ENCODE peak calls at places on chromosomes 2 and 18, in eight cellular contexts. One of them, this sample, is unnamed.

GRCh38 chr2:199458017-199458805 is 472 bp upstream of the SATB2 start:
- DNase-seq in OCI-LY7: peak; percentile 83
- DNase-seq in body of pancreas: no peak
- DNase-seq in psoas muscle: no peak
- DNase-seq in CD8-positive, alpha-beta memory T cell: no peak
- DNase-seq in right lobe of liver: peak; percentile 55
- DNase-seq in ovary: no peak
- DNase-seq in small intestine: no peak
- DNase-seq in this sample: no peak

GRCh38 chr2:157592983-157593382 is 35.7 kb downstream of the ACVR1C start:
- DNase-seq in OCI-LY7: peak; percentile 35
- DNase-seq in body of pancreas: no peak
- DNase-seq in psoas muscle: no peak
- DNase-seq in CD8-positive, alpha-beta memory T cell: no peak
- DNase-seq in right lobe of liver: no peak
- DNase-seq in ovary: no peak
- DNase-seq in small intestine: no peak
- DNase-seq in this sample: no peak

GRCh38 chr2:95356821-95357700 is 45.4 kb upstream of the FAHD2A start:
- DNase-seq in OCI-LY7: no peak
- DNase-seq in body of pancreas: no peak
- DNase-seq in psoas muscle: no peak
- DNase-seq in CD8-positive, alpha-beta memory T cell: no peak
- DNase-seq in right lobe of liver: peak; percentile 28
- DNase-seq in ovary: no peak
- DNase-seq in small intestine: no peak
- DNase-seq in this sample: no peak

GRCh38 chr2:164430166-164430783 is 191.0 kb downstream of the GRB14 start:
- DNase-seq in OCI-LY7: peak; percentile 19
- DNase-seq in body of pancreas: peak; percentile 20
- DNase-seq in psoas muscle: no peak
- DNase-seq in CD8-positive, alpha-beta memory T cell: no peak
- DNase-seq in right lobe of liver: no peak
- DNase-seq in ovary: no peak
- DNase-seq in small intestine: peak; percentile 24
- DNase-seq in this sample: no peak

GRCh38 chr2:17539993-17540812 is at the start of gene VSNL1:
- DNase-seq in OCI-LY7: no peak
- DNase-seq in body of pancreas: peak; percentile 91
- DNase-seq in psoas muscle: peak; percentile 63
- DNase-seq in CD8-positive, alpha-beta memory T cell: no peak
- DNase-seq in right lobe of liver: peak; percentile 94
- DNase-seq in ovary: peak; percentile 91
- DNase-seq in small intestine: no peak
- DNase-seq in this sample: peak; percentile 87

GRCh38 chr2:160472839-160473251 is 20.8 kb downstream of the RBMS1 start:
- DNase-seq in OCI-LY7: no peak
- DNase-seq in body of pancreas: no peak
- DNase-seq in psoas muscle: no peak
- DNase-seq in CD8-positive, alpha-beta memory T cell: no peak
- DNase-seq in right lobe of liver: no peak
- DNase-seq in ovary: no peak
- DNase-seq in small intestine: no peak
- DNase-seq in this sample: no peak

GRCh38 chr2:177830881-177831386 is 241.6 kb downstream of the PDE11A start:
- DNase-seq in OCI-LY7: no peak
- DNase-seq in body of pancreas: no peak
- DNase-seq in psoas muscle: no peak
- DNase-seq in CD8-positive, alpha-beta memory T cell: no peak
- DNase-seq in right lobe of liver: no peak
- DNase-seq in ovary: no peak
- DNase-seq in small intestine: no peak
- DNase-seq in this sample: no peak

GRCh38 chr2:96959406-96960110 is 26.8 kb downstream of the FAM178B start:
- DNase-seq in OCI-LY7: no peak
- DNase-seq in body of pancreas: no peak
- DNase-seq in psoas muscle: no peak
- DNase-seq in CD8-positive, alpha-beta memory T cell: no peak
- DNase-seq in right lobe of liver: peak; percentile 35
- DNase-seq in ovary: no peak
- DNase-seq in small intestine: no peak
- DNase-seq in this sample: no peak

GRCh38 chr18:56517761-56518160 is 120.6 kb downstream of the TXNL1 start:
- DNase-seq in OCI-LY7: no peak
- DNase-seq in body of pancreas: no peak
- DNase-seq in psoas muscle: no peak
- DNase-seq in CD8-positive, alpha-beta memory T cell: no peak
- DNase-seq in right lobe of liver: no peak
- DNase-seq in ovary: no peak
- DNase-seq in small intestine: no peak
- DNase-seq in this sample: no peak

GRCh38 chr18:7789853-7790552 is 222.9 kb downstream of the PTPRM start:
- DNase-seq in OCI-LY7: no peak
- DNase-seq in body of pancreas: no peak
- DNase-seq in psoas muscle: no peak
- DNase-seq in CD8-positive, alpha-beta memory T cell: no peak
- DNase-seq in right lobe of liver: no peak
- DNase-seq in ovary: no peak
- DNase-seq in small intestine: peak; percentile 40
- DNase-seq in this sample: peak; percentile 30

GRCh38 chr18:48852292-48852691 is 98.5 kb downstream of the SMAD7 start:
- DNase-seq in OCI-LY7: no peak
- DNase-seq in body of pancreas: no peak
- DNase-seq in psoas muscle: no peak
- DNase-seq in CD8-positive, alpha-beta memory T cell: no peak
- DNase-seq in right lobe of liver: no peak
- DNase-seq in ovary: no peak
- DNase-seq in small intestine: no peak
- DNase-seq in this sample: no peak

GRCh38 chr2:36789181-36789804 is 92.8 kb downstream of the VIT start:
- DNase-seq in OCI-LY7: peak; percentile 10
- DNase-seq in body of pancreas: no peak
- DNase-seq in psoas muscle: no peak
- DNase-seq in CD8-positive, alpha-beta memory T cell: no peak
- DNase-seq in right lobe of liver: no peak
- DNase-seq in ovary: no peak
- DNase-seq in small intestine: no peak
- DNase-seq in this sample: no peak

GRCh38 chr2:101151141-101151858 is at the start of gene TBC1D8:
- DNase-seq in OCI-LY7: peak; percentile 37
- DNase-seq in body of pancreas: peak; percentile 90
- DNase-seq in psoas muscle: peak; percentile 91
- DNase-seq in CD8-positive, alpha-beta memory T cell: peak; percentile 73
- DNase-seq in right lobe of liver: peak; percentile 94
- DNase-seq in ovary: peak; percentile 92
- DNase-seq in small intestine: peak; percentile 87
- DNase-seq in this sample: peak; percentile 41

GRCh38 chr2:101152195-101153076 is 1.3 kb upstream of the TBC1D8 start:
- DNase-seq in OCI-LY7: peak; percentile 33
- DNase-seq in body of pancreas: peak; percentile 45
- DNase-seq in psoas muscle: peak; percentile 34
- DNase-seq in CD8-positive, alpha-beta memory T cell: no peak
- DNase-seq in right lobe of liver: no peak
- DNase-seq in ovary: peak; percentile 33
- DNase-seq in small intestine: peak; percentile 78
- DNase-seq in this sample: no peak

GRCh38 chr2:101153077-101153707 is 2.0 kb upstream of the TBC1D8 start:
- DNase-seq in OCI-LY7: no peak
- DNase-seq in body of pancreas: no peak
- DNase-seq in psoas muscle: no peak
- DNase-seq in CD8-positive, alpha-beta memory T cell: no peak
- DNase-seq in right lobe of liver: no peak
- DNase-seq in ovary: no peak
- DNase-seq in small intestine: no peak
- DNase-seq in this sample: no peak

GRCh38 chr2:101150306-101151140 is 659 bp downstream of the TBC1D8 start:
- DNase-seq in OCI-LY7: no peak
- DNase-seq in body of pancreas: peak; percentile 58
- DNase-seq in psoas muscle: peak; percentile 39
- DNase-seq in CD8-positive, alpha-beta memory T cell: no peak
- DNase-seq in right lobe of liver: peak; percentile 72
- DNase-seq in ovary: peak; percentile 29
- DNase-seq in small intestine: peak; percentile 35
- DNase-seq in this sample: no peak

GRCh38 chr2:101151859-101152194 is 645 bp upstream of the TBC1D8 start:
- DNase-seq in OCI-LY7: no peak
- DNase-seq in body of pancreas: no peak
- DNase-seq in psoas muscle: no peak
- DNase-seq in CD8-positive, alpha-beta memory T cell: no peak
- DNase-seq in right lobe of liver: no peak
- DNase-seq in ovary: peak; percentile 17
- DNase-seq in small intestine: peak; percentile 38
- DNase-seq in this sample: no peak
- H3K27ac ChIP-seq in OCI-LY7: no peak overlapping the region
- H3K27ac ChIP-seq in body of pancreas: peak overlapping the region; percentile 84
- H3K27ac ChIP-seq in psoas muscle: peak overlapping the region; percentile 89
- H3K27ac ChIP-seq in CD8-positive, alpha-beta memory T cell: no peak overlapping the region
- H3K27ac ChIP-seq in right lobe of liver: peak overlapping the region; percentile 66
- H3K27ac ChIP-seq in ovary: peak overlapping the region; percentile 79
- H3K27ac ChIP-seq in small intestine: peak overlapping the region; percentile 90
- H3K27ac ChIP-seq in this sample: peak overlapping the region; percentile 44

DNA sequence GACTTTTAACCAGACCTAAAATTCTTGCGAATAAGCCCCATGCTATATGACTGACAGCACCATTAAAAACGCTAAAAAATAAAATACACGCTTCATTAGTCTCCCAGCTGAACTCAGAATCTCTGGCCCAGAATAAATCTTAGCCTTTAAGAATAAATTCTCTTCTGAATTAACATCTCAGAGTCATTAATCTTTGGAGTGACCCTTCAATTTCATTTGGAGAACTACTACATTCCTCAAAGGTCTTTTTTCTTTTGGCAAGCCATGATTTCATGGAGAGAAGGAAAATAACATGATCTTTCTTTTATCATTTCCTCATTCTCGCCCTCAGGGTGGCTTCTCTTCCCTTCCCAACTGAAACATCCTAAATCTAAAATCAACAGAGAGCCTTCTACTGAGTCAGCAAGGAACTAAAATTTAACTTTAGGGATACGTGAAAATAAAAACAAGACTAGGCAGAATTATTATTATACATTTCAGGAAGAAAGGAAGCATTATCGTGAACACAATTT is 259.0 kb downstream of the AFF3 start:
- DNase-seq in OCI-LY7: no peak
- DNase-seq in body of pancreas: no peak
- DNase-seq in psoas muscle: no peak
- DNase-seq in CD8-positive, alpha-beta memory T cell: no peak
- DNase-seq in right lobe of liver: no peak
- DNase-seq in ovary: no peak
- DNase-seq in small intestine: no peak
- DNase-seq in this sample: no peak
- H3K4me1 ChIP-seq in OCI-LY7: peaks cover 53% of the 10 kb centered on the region
- H3K4me1 ChIP-seq in body of pancreas: peaks cover 9% of the 10 kb centered on the region
- H3K4me1 ChIP-seq in psoas muscle: no peaks in the 10 kb centered on the region
- H3K4me1 ChIP-seq in CD8-positive, alpha-beta memory T cell: no peaks in the 10 kb centered on the region
- H3K4me1 ChIP-seq in right lobe of liver: no peaks in the 10 kb centered on the region
- H3K4me1 ChIP-seq in ovary: peaks cover 8% of the 10 kb centered on the region
- H3K4me1 ChIP-seq in small intestine: no peaks in the 10 kb centered on the region
- H3K4me1 ChIP-seq in this sample: peaks cover 8% of the 10 kb centered on the region

GRCh38 chr2:224970311-224970710 is 72.0 kb downstream of the DOCK10 start:
- DNase-seq in OCI-LY7: no peak
- DNase-seq in body of pancreas: no peak
- DNase-seq in psoas muscle: no peak
- DNase-seq in CD8-positive, alpha-beta memory T cell: no peak
- DNase-seq in right lobe of liver: no peak
- DNase-seq in ovary: no peak
- DNase-seq in small intestine: no peak
- DNase-seq in this sample: no peak
- H3K27ac ChIP-seq in OCI-LY7: no peak overlapping the region
- H3K27ac ChIP-seq in body of pancreas: no peak overlapping the region
- H3K27ac ChIP-seq in psoas muscle: no peak overlapping the region
- H3K27ac ChIP-seq in CD8-positive, alpha-beta memory T cell: no peak overlapping the region
- H3K27ac ChIP-seq in right lobe of liver: no peak overlapping the region
- H3K27ac ChIP-seq in ovary: no peak overlapping the region
- H3K27ac ChIP-seq in small intestine: no peak overlapping the region
- H3K27ac ChIP-seq in this sample: no peak overlapping the region

DNA sequence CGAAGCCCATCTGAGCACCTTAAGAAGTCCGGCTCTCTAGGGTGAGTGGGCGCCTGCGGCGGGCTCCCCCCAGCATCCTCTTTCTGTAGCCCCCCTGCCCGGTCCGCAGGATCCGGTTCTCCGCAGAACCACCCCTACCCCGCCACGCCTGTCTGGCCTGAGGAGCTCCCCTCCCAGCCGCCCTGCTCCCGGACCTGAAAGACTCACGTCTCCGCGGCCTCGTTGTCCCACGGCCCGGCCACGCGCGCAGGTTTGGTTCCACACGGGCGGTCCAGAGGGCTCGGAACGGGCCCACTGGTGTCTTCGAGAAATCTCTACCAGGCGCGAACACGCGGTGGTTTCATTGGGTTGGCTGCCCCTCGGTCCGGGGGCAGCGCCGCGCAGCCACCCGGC is 237 bp downstream of the SLC39A6 start:
- DNase-seq in OCI-LY7: no peak
- DNase-seq in body of pancreas: no peak
- DNase-seq in psoas muscle: no peak
- DNase-seq in CD8-positive, alpha-beta memory T cell: no peak
- DNase-seq in right lobe of liver: no peak
- DNase-seq in ovary: no peak
- DNase-seq in small intestine: no peak
- DNase-seq in this sample: no peak
- H3K4me1 ChIP-seq in OCI-LY7: peaks cover 21% of the 10 kb centered on the region
- H3K4me1 ChIP-seq in body of pancreas: peaks cover 33% of the 10 kb centered on the region
- H3K4me1 ChIP-seq in psoas muscle: peaks cover 24% of the 10 kb centered on the region
- H3K4me1 ChIP-seq in CD8-positive, alpha-beta memory T cell: peaks cover 43% of the 10 kb centered on the region
- H3K4me1 ChIP-seq in right lobe of liver: no peaks in the 10 kb centered on the region
- H3K4me1 ChIP-seq in ovary: peaks cover 15% of the 10 kb centered on the region
- H3K4me1 ChIP-seq in small intestine: peaks cover 2% of the 10 kb centered on the region
- H3K4me1 ChIP-seq in this sample: peaks cover 5% of the 10 kb centered on the region

DNA sequence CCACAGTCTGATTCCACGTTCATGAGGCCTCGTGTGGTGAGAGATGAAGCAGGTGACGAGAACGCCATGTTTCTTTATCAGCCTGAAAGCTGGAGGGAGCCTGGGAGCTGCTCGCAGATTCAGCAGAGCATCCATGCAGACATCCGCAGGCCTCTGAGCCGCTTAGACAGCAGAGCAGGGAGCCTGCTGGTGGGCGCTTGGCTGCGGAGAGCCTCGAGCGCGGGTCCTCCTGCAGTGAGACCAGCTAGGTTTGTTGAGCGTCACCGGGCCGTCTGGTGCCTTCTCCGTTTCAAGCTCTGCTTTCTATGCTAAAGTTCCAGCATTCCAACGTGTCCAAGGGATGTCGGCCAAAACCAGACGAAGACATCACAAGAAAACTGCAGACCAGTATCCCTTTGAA is 27.6 kb downstream of the CTDP1 start:
- DNase-seq in OCI-LY7: no peak
- DNase-seq in body of pancreas: no peak
- DNase-seq in psoas muscle: no peak
- DNase-seq in CD8-positive, alpha-beta memory T cell: peak; percentile 41
- DNase-seq in right lobe of liver: no peak
- DNase-seq in ovary: no peak
- DNase-seq in small intestine: no peak
- DNase-seq in this sample: no peak
- H3K27ac ChIP-seq in OCI-LY7: no peak overlapping the region
- H3K27ac ChIP-seq in body of pancreas: no peak overlapping the region
- H3K27ac ChIP-seq in psoas muscle: no peak overlapping the region
- H3K27ac ChIP-seq in CD8-positive, alpha-beta memory T cell: no peak overlapping the region
- H3K27ac ChIP-seq in right lobe of liver: no peak overlapping the region
- H3K27ac ChIP-seq in ovary: no peak overlapping the region
- H3K27ac ChIP-seq in small intestine: no peak overlapping the region
- H3K27ac ChIP-seq in this sample: no peak overlapping the region

This sample was measured in foreskin keratinocyte.